ENCODE peak calls at places on chromosomes 7 and 10, in ten cellular contexts. T, M, X, N, B, D, S, C, P and K are unnamed samples.

GRCh38 chr10:79055100-79055782 is 13.5 kb upstream of the ZMIZ1 start:
- DNase-seq in M (no peak), P (no peak), X (no peak), B (no peak), N (no peak), D (no peak), S (no peak), T (no peak), C (no peak), K (no peak)

GRCh38 chr7:1193593-1194424 is 33.8 kb upstream of the ZFAND2A start:
- DNase-seq in B (no peak), D (no peak), S (peak; percentile 58), N (no peak), C (no peak), P (peak; percentile 22), X (no peak), M (no peak), T (peak; percentile 79), K (no peak)

GRCh38 chr7:80182630-80183276 is 48.1 kb downstream of the GNAI1 start:
- DNase-seq in M (no peak), B (no peak), C (no peak), S (no peak), D (no peak), N (no peak), X (no peak), P (peak; percentile 79), T (peak; percentile 9), K (no peak)

GRCh38 chr10:110067960-110068770 is 60.4 kb downstream of the ADD3 start:
- DNase-seq in T (peak; percentile 39), X (no peak), C (peak; percentile 30), B (no peak), D (no peak), M (no peak), S (no peak), P (peak; percentile 83), N (no peak), K (peak; percentile 25)

GRCh38 chr10:101134299-101135127 is 3.4 kb downstream of the TLX1 start:
- DNase-seq in N (no peak), P (no peak), T (peak; percentile 38), C (no peak), X (no peak), M (no peak), B (no peak), D (no peak), S (no peak), K (no peak)

GRCh38 chr10:75000748-75001321 is 110.6 kb upstream of the SAMD8 start:
- DNase-seq in M (no peak), D (no peak), P (no peak), X (no peak), T (no peak), S (no peak), N (no peak), C (peak; percentile 27), B (no peak), K (peak; percentile 52)

GRCh38 chr7:79988642-79989041 is 146.0 kb upstream of the GNAI1 start:
- DNase-seq in S (no peak), M (no peak), X (no peak), C (no peak), P (no peak), B (no peak), D (no peak), N (no peak), T (peak; percentile 65), K (no peak)

GRCh38 chr7:5699467-5699866 is 82.0 kb downstream of the RNF216 start:
- DNase-seq in B (no peak), D (no peak), T (no peak), C (no peak), N (no peak), P (no peak), S (no peak), M (no peak), X (no peak), K (no peak)

GRCh38 chr7:92732451-92733036 is 103.8 kb downstream of the CDK6 start:
- DNase-seq in B (no peak), M (no peak), T (no peak), D (no peak), X (no peak), C (no peak), N (no peak), P (no peak), S (no peak), K (no peak)

GRCh38 chr7:2241580-2242540 is at the start of the genes MRM2 and NUDT1:
- DNase-seq in C (peak; percentile 68), M (no peak), S (peak; percentile 17), P (peak; percentile 86), N (peak; percentile 32), B (peak; percentile 85), X (peak; percentile 61), D (peak; percentile 51), T (peak; percentile 90), K (peak; percentile 92)

GRCh38 chr10:50152792-50153272 is 85.1 kb downstream of the WASHC2A start:
- DNase-seq in P (peak; percentile 46), C (no peak), T (peak; percentile 6), D (no peak), N (no peak), S (no peak), M (no peak), B (no peak), X (no peak), K (no peak)

GRCh38 chr10:98892523-98892922 is 343.1 kb downstream of the HPSE2 start:
- DNase-seq in B (no peak), P (no peak), N (no peak), M (no peak), X (no peak), D (no peak), C (no peak), T (no peak), S (no peak), K (no peak)

GRCh38 chr7:25840209-25840792 is 311.7 kb upstream of the NFE2L3 start:
- DNase-seq in S (no peak), P (no peak), C (no peak), B (no peak), M (no peak), X (no peak), N (no peak), D (no peak), T (no peak), K (no peak)

GRCh38 chr10:18134509-18134908 is 5.7 kb upstream of the CACNB2 start:
- DNase-seq in B (no peak), T (no peak), M (no peak), N (no peak), X (no peak), D (no peak), C (no peak), P (no peak), S (no peak), K (no peak)

GRCh38 chr10:79079490-79080355 is 11.0 kb downstream of the ZMIZ1 start:
- DNase-seq in D (no peak), B (no peak), P (peak; percentile 57), X (no peak), T (peak; percentile 91), C (no peak), N (no peak), M (no peak), S (no peak), K (no peak)

GRCh38 chr10:112792487-112793196 is 157.4 kb upstream of the TCF7L2 start:
- DNase-seq in M (no peak), C (no peak), N (no peak), T (peak; percentile 91), S (peak; percentile 40), P (peak; percentile 35), X (no peak), D (no peak), B (peak; percentile 42), K (no peak)

GRCh38 chr10:63554666-63555065 is 33.5 kb downstream of the REEP3 start:
- DNase-seq in N (peak; percentile 38), M (peak; percentile 19), D (peak; percentile 16), T (peak; percentile 85), S (no peak), P (no peak), X (no peak), C (peak; percentile 67), B (no peak), K (peak; percentile 40)

GRCh38 chr7:147879116-147879750 is 711.3 kb upstream of the C7orf33 start:
- DNase-seq in X (no peak), B (no peak), P (no peak), S (no peak), C (no peak), N (no peak), M (no peak), D (no peak), T (no peak), K (no peak)

GRCh38 chr7:100208911-100209408 is 10.8 kb upstream of the PVRIG start:
- DNase-seq in D (no peak), T (no peak), M (peak; percentile 87), X (no peak), C (no peak), P (peak; percentile 34), S (no peak), B (no peak), N (no peak), K (peak; percentile 67)

GRCh38 chr10:120477006-120477722 is 20.1 kb downstream of the PLPP4 start:
- DNase-seq in D (no peak), S (no peak), P (no peak), M (no peak), T (peak; percentile 86), B (no peak), X (no peak), C (no peak), N (no peak), K (no peak)

GRCh38 chr7:6637544-6638229 is 569 bp downstream of the ZNF316 start:
- DNase-seq in N (peak; percentile 51), P (peak; percentile 46), X (peak; percentile 26), C (peak; percentile 98), S (peak; percentile 6), M (no peak), B (peak; percentile 50), D (peak; percentile 44), T (peak; percentile 58), K (peak; percentile 97)

GRCh38 chr7:36084485-36085091 is 68.5 kb upstream of the EEPD1 start:
- DNase-seq in T (peak; percentile 53), P (peak; percentile 87), M (no peak), C (no peak), B (peak; percentile 48), X (no peak), S (no peak), N (no peak), D (no peak), K (no peak)

GRCh38 chr10:102869290-102870198 is at the start of gene AS3MT:
- DNase-seq in X (no peak), D (no peak), T (peak; percentile 53), M (no peak), N (no peak), C (peak; percentile 42), S (peak; percentile 42), B (peak; percentile 75), P (peak; percentile 80), K (peak; percentile 62)

GRCh38 chr10:118214751-118215150 is 127.4 kb downstream of the FAM204A start:
- DNase-seq in X (no peak), P (no peak), N (no peak), B (no peak), C (no peak), T (peak; percentile 46), M (no peak), D (no peak), S (no peak), K (no peak)

GRCh38 chr10:66025186-66025585 is 900.6 kb upstream of the LRRTM3 start:
- DNase-seq in D (no peak), C (no peak), S (no peak), T (no peak), N (no peak), X (no peak), P (no peak), M (no peak), B (no peak), K (no peak)